ENCODE peak calls at places on chromosomes 2 and 18, in eight cellular contexts. K, U, L, C, T, S, O and D are unnamed samples.

GRCh38 chr2:88099798-88100488 is 27.9 kb downstream of the FABP1 start:
- DNase-seq in K (no peak), U (no peak), L (no peak), C (no peak), T (no peak), S (no peak), O (peak; percentile 37), D (no peak)

GRCh38 chr2:41869542-41870256 is 178.1 kb upstream of the PKDCC start:
- DNase-seq in K (peak; percentile 82), U (peak; percentile 81), L (peak; percentile 56), C (peak; percentile 57), T (peak; percentile 80), S (peak; percentile 38), O (peak; percentile 75), D (peak; percentile 33)

GRCh38 chr2:144659731-144660275 is 139.9 kb upstream of the ZEB2 start:
- DNase-seq in K (no peak), U (peak; percentile 62), L (peak; percentile 39), C (peak; percentile 99), T (no peak), S (no peak), O (peak; percentile 56), D (peak; percentile 94)

GRCh38 chr2:9375857-9376428 is 47.4 kb downstream of the ITGB1BP1 start:
- DNase-seq in K (no peak), U (no peak), L (no peak), C (no peak), T (no peak), S (no peak), O (no peak), D (no peak)

GRCh38 chr2:150535176-150535575 is 47.7 kb upstream of the RND3 start:
- DNase-seq in K (no peak), U (no peak), L (no peak), C (no peak), T (no peak), S (no peak), O (no peak), D (no peak)

GRCh38 chr2:24010477-24011277 is 792 bp downstream of the MFSD2B start:
- DNase-seq in K (no peak), U (no peak), L (no peak), C (no peak), T (no peak), S (no peak), O (no peak), D (no peak)

GRCh38 chr2:171706152-171706803 is 19.0 kb downstream of the DYNC1I2 start:
- DNase-seq in K (no peak), U (no peak), L (no peak), C (peak; percentile 48), T (peak; percentile 26), S (peak; percentile 16), O (peak; percentile 22), D (no peak)

GRCh38 chr2:162072181-162072702 is 1.8 kb downstream of the DPP4 start:
- DNase-seq in K (no peak), U (no peak), L (no peak), C (no peak), T (no peak), S (no peak), O (no peak), D (peak; percentile 85)

GRCh38 chr18:3177902-3178687 is 41.7 kb downstream of the MYOM1 start:
- DNase-seq in K (no peak), U (peak; percentile 18), L (no peak), C (no peak), T (peak; percentile 46), S (no peak), O (no peak), D (no peak)

GRCh38 chr2:23632831-23633395 is 247.9 kb downstream of the KLHL29 start:
- DNase-seq in K (no peak), U (no peak), L (no peak), C (no peak), T (no peak), S (no peak), O (no peak), D (no peak)

GRCh38 chr2:25286025-25286400 is 55.7 kb downstream of the DNMT3A start:
- DNase-seq in K (no peak), U (peak; percentile 76), L (peak; percentile 36), C (peak; percentile 58), T (no peak), S (no peak), O (no peak), D (no peak)

GRCh38 chr2:199607914-199608313 is 150.2 kb upstream of the SATB2 start:
- DNase-seq in K (no peak), U (no peak), L (no peak), C (no peak), T (peak; percentile 51), S (no peak), O (no peak), D (no peak)

GRCh38 chr2:238571626-238572372 is 145.1 kb downstream of the ASB1 start:
- DNase-seq in K (no peak), U (no peak), L (no peak), C (no peak), T (no peak), S (no peak), O (no peak), D (no peak)

GRCh38 chr18:23718243-23718720 is 29.0 kb downstream of the LAMA3 start:
- DNase-seq in K (no peak), U (no peak), L (no peak), C (peak; percentile 28), T (no peak), S (no peak), O (no peak), D (peak; percentile 93)

GRCh38 chr2:109261906-109262631 is 133.1 kb downstream of the SH3RF3 start:
- DNase-seq in K (no peak), U (no peak), L (no peak), C (no peak), T (no peak), S (no peak), O (no peak), D (no peak)

GRCh38 chr18:23260932-23261590 is 125.8 kb downstream of the CABLES1 start:
- DNase-seq in K (no peak), U (no peak), L (no peak), C (no peak), T (no peak), S (no peak), O (no peak), D (no peak)